ENCODE peak calls at places on chromosomes 3 and 15, in seven cellular contexts. T is stimulated activated CD8-positive, alpha-beta memory T cell treated with anti-CD3 and anti-CD28 coated beads, Interleukin-15, amount 100 ng/mL, for 1 hour; B is germinal center; I is MCF 10A; V is COR-L47; A is hypothalamus; H is hepatocyte. M is an unnamed sample.

GRCh38 chr3:188241072-188241471 is 87.1 kb downstream of the LPP start:
- DNase-seq in I (no peak), H (peak; percentile 50), T (no peak), B (no peak), V (no peak), A (no peak), M (peak; percentile 93)

GRCh38 chr3:152375546-152375945 is 106.8 kb downstream of the MBNL1 start:
- DNase-seq in T (no peak), A (no peak), H (no peak), I (peak; percentile 34), V (no peak), B (no peak), M (peak; percentile 31)

GRCh38 chr15:73922186-73923151 is 3.8 kb upstream of the LOXL1 start:
- DNase-seq in T (no peak), I (peak; percentile 21), V (no peak), A (no peak), H (peak; percentile 75), B (no peak), M (peak; percentile 70)

GRCh38 chr3:161430307-161430706 is 59.0 kb upstream of the SPTSSB start:
- DNase-seq in V (no peak), B (no peak), I (no peak), A (no peak), H (no peak), T (no peak), M (no peak)

GRCh38 chr15:80953953-80954778 is 35.5 kb downstream of the MESD start:
- DNase-seq in A (no peak), T (no peak), I (peak; percentile 96), V (no peak), H (no peak), B (no peak), M (no peak)

GRCh38 chr15:101206173-101206572 is 45.7 kb downstream of the CHSY1 start:
- DNase-seq in T (peak; percentile 35), H (no peak), A (no peak), I (no peak), V (no peak), B (no peak), M (peak; percentile 58)

GRCh38 chr15:72889545-72889944 is 106.0 kb upstream of the ADPGK start:
- DNase-seq in V (no peak), A (no peak), H (no peak), I (no peak), B (no peak), T (no peak), M (no peak)

GRCh38 chr3:21750831-21751391 is at the start of gene ZNF385D:
- DNase-seq in T (no peak), I (peak; percentile 32), V (no peak), A (peak; percentile 17), B (no peak), H (peak; percentile 69), M (peak; percentile 55)

M was measured in choroid plexus epithelial cell.